ENCODE peak calls at places on chromosomes 11 and 22, in nine cellular contexts. E, Z, A, P, F, M, W, T and C are unnamed samples.

GRCh38 chr22:46907578-46908215 is 145.2 kb downstream of the TBC1D22A start:
- DNase-seq in A (no peak), F (no peak), W (no peak), Z (no peak), E (no peak), P (no peak), T (no peak), M (no peak), C (no peak)

GRCh38 chr11:5280582-5281102 is 10.9 kb upstream of the HBE1 start:
- DNase-seq in M (peak), P (peak), W (peak), E (peak), T (peak), F (no peak), Z (peak), A (no peak), C (peak)

GRCh38 chr22:41976070-41976901 is 7.0 kb downstream of the SEPTIN3 start:
- DNase-seq in T (no peak), M (no peak), E (no peak), P (no peak), W (peak), F (no peak), Z (no peak), A (peak), C (no peak)

GRCh38 chr11:2698386-2699184 is 1.2 kb downstream of the KCNQ1OT1 start:
- DNase-seq in F (peak), E (peak), T (no peak), W (peak), Z (no peak), A (no peak), M (no peak), P (no peak), C (no peak)

GRCh38 chr22:25137577-25138525 is 61.8 kb upstream of the CRYBB3 start:
- DNase-seq in P (no peak), T (no peak), Z (no peak), E (peak), A (no peak), W (no peak), F (peak), M (no peak), C (no peak)

GRCh38 chr11:12157241-12157661 is 46.9 kb downstream of the MICAL2 start:
- DNase-seq in M (no peak), F (no peak), P (peak), T (no peak), Z (no peak), W (no peak), E (peak), A (no peak), C (no peak)

GRCh38 chr11:75051043-75051442 is 45.6 kb downstream of the OR2AT4 start:
- DNase-seq in P (no peak), F (no peak), M (no peak), E (no peak), T (no peak), W (peak), A (no peak), Z (no peak), C (no peak)

GRCh38 chr11:109062445-109062844 is 359.5 kb upstream of the C11orf87 start:
- DNase-seq in M (no peak), A (no peak), P (peak), Z (no peak), T (no peak), F (no peak), W (no peak), E (no peak), C (no peak)

GRCh38 chr11:128848815-128849455 is 18.2 kb downstream of the KCNJ1 start:
- DNase-seq in A (peak), T (no peak), W (peak), E (peak), M (no peak), Z (peak), F (no peak), P (peak), C (no peak)

GRCh38 chr11:133953571-133953970 is 3.2 kb downstream of the IGSF9B start:
- DNase-seq in Z (no peak), T (no peak), F (no peak), A (no peak), E (no peak), M (no peak), P (no peak), W (no peak), C (no peak)

GRCh38 chr11:2211113-2211971 is 39.7 kb upstream of the TH start:
- DNase-seq in T (peak), Z (no peak), E (no peak), M (no peak), W (no peak), P (no peak), A (no peak), F (peak), C (peak)

GRCh38 chr22:17772249-17772962 is 1.9 kb downstream of the BID start:
- DNase-seq in F (peak), A (no peak), W (no peak), P (no peak), Z (no peak), M (no peak), T (no peak), E (peak), C (no peak)

GRCh38 chr11:46333129-46333947 is 13.9 kb upstream of the DGKZ start:
- DNase-seq in W (peak), A (no peak), T (no peak), F (no peak), Z (no peak), M (no peak), P (no peak), E (no peak), C (no peak)

GRCh38 chr11:721913-722811 is 16.1 kb downstream of the EPS8L2 start:
- DNase-seq in Z (peak), T (no peak), W (no peak), M (no peak), E (no peak), A (no peak), F (no peak), P (no peak), C (peak)

GRCh38 chr11:78831571-78831970 is 256.9 kb upstream of the NARS2 start:
- DNase-seq in Z (no peak), M (no peak), F (no peak), T (no peak), P (no peak), W (no peak), A (no peak), E (no peak), C (no peak)

GRCh38 chr22:49629586-49630447 is 197.9 kb downstream of the BRD1 start:
- DNase-seq in E (no peak), P (no peak), A (no peak), F (no peak), W (no peak), Z (no peak), T (no peak), M (no peak), C (peak)

GRCh38 chr11:123473941-123474668 is 44.0 kb downstream of the GRAMD1B start:
- DNase-seq in Z (no peak), T (no peak), P (peak), A (no peak), M (peak), F (peak), W (no peak), E (peak), C (no peak)

GRCh38 chr22:23696326-23696851 is 5.6 kb downstream of the RGL4 start:
- DNase-seq in P (peak), M (no peak), T (peak), E (no peak), F (no peak), A (peak), W (no peak), Z (peak), C (peak)

GRCh38 chr11:62146476-62147200 is 22.8 kb downstream of the INCENP start:
- DNase-seq in T (no peak), F (no peak), W (peak), Z (peak), A (no peak), M (no peak), P (no peak), E (no peak), C (peak)

GRCh38 chr11:2251138-2251537 is 19.2 kb downstream of the ASCL2 start:
- DNase-seq in Z (no peak), P (no peak), W (peak), E (no peak), M (no peak), T (no peak), F (peak), A (no peak), C (no peak)

GRCh38 chr11:114080769-114081168 is 21.3 kb downstream of the ZBTB16 start:
- DNase-seq in W (no peak), A (no peak), M (no peak), F (no peak), Z (no peak), E (no peak), T (no peak), P (no peak), C (no peak)

GRCh38 chr11:61874460-61874809 is 16.9 kb downstream of the FADS3 start:
- DNase-seq in Z (peak), F (no peak), T (no peak), M (no peak), W (no peak), E (peak), A (no peak), P (no peak), C (no peak)

GRCh38 chr22:42720263-42721044 is at the start of gene A4GALT:
- DNase-seq in Z (no peak), W (peak), T (no peak), A (no peak), F (no peak), P (no peak), M (no peak), E (no peak), C (peak)

GRCh38 chr11:117145393-117145761 is 1.3 kb downstream of the PAFAH1B2 start:
- DNase-seq in W (peak), E (peak), A (no peak), M (peak), Z (no peak), T (no peak), P (peak), F (no peak), C (no peak)

GRCh38 chr11:87425943-87426342 is 388.2 kb downstream of the TMEM135 start:
- DNase-seq in F (no peak), W (no peak), A (no peak), M (no peak), P (peak), T (no peak), Z (no peak), E (peak), C (no peak)

GRCh38 chr22:20186183-20186870 is 35.5 kb upstream of the CCDC188 start:
- DNase-seq in A (no peak), P (no peak), E (no peak), W (peak), F (no peak), Z (no peak), M (no peak), T (no peak), C (no peak)

GRCh38 chr11:28966951-28967350 is 858.8 kb downstream of the METTL15 start:
- DNase-seq in Z (no peak), M (no peak), P (peak), T (no peak), E (peak), W (no peak), F (no peak), A (no peak), C (no peak)

GRCh38 chr11:45661417-45662055 is 3.9 kb downstream of the CHST1 start:
- DNase-seq in T (peak), A (no peak), M (no peak), W (no peak), P (no peak), F (peak), Z (no peak), E (no peak), C (peak)

GRCh38 chr11:129787518-129787917 is 28.1 kb upstream of the TMEM45B start:
- DNase-seq in M (no peak), T (no peak), F (no peak), Z (no peak), A (no peak), P (no peak), W (no peak), E (peak), C (no peak)

GRCh38 chr22:27237342-27237741 is 564.2 kb downstream of the MN1 start:
- DNase-seq in M (no peak), E (no peak), F (no peak), P (no peak), T (no peak), W (no peak), A (no peak), Z (no peak), C (no peak)

GRCh38 chr11:10670099-10670498 is 23.5 kb downstream of the IRAG1 start:
- DNase-seq in A (no peak), P (no peak), Z (no peak), T (no peak), E (no peak), F (no peak), M (no peak), W (no peak), C (no peak)

GRCh38 chr11:48125866-48126265 is 90.7 kb upstream of the OR4B1 start:
- DNase-seq in W (peak), P (no peak), E (no peak), A (no peak), Z (no peak), M (no peak), T (no peak), F (no peak), C (no peak)

GRCh38 chr11:76891285-76891684 is 30.6 kb downstream of the ACER3 start:
- DNase-seq in F (no peak), W (no peak), Z (no peak), E (peak), M (no peak), A (no peak), T (no peak), P (no peak), C (no peak)

GRCh38 chr11:107563702-107564101 is 1.8 kb downstream of the ALKBH8 start:
- DNase-seq in A (peak), W (peak), Z (no peak), E (peak), P (peak), T (no peak), M (no peak), F (no peak), C (no peak)

GRCh38 chr11:16722945-16723344 is 15.5 kb upstream of the C11orf58 start:
- DNase-seq in W (no peak), P (no peak), Z (no peak), F (no peak), E (no peak), M (no peak), T (no peak), A (no peak), C (no peak)

GRCh38 chr11:123195182-123196059 is at the start of gene CLMP:
- DNase-seq in E (peak), T (peak), P (peak), M (no peak), F (peak), Z (peak), A (no peak), W (peak), C (peak)

GRCh38 chr22:27340047-27340446 is 461.5 kb downstream of the MN1 start:
- DNase-seq in W (no peak), F (no peak), P (no peak), A (no peak), Z (no peak), E (no peak), M (no peak), T (no peak), C (no peak)

GRCh38 chr11:66068923-66069714 is 953 bp upstream of the PACS1 start:
- DNase-seq in T (peak), F (no peak), M (no peak), P (peak), W (peak), Z (peak), A (no peak), E (peak), C (peak)

GRCh38 chr11:44905131-44905866 is 45.4 kb downstream of the TP53I11 start:
- DNase-seq in P (no peak), T (no peak), M (no peak), A (no peak), Z (no peak), F (no peak), W (no peak), E (no peak), C (no peak)